ENCODE peak calls at places on chromosomes 4 and X, in seven cellular contexts. P, Z, T, Q, Y, K and A are unnamed samples.

GRCh38 chr4:37770016-37770415 is 56.5 kb upstream of the PGM2 start:
- DNase-seq in P (peak), Z (no peak), T (no peak), Q (no peak), Y (no peak), K (peak), A (peak)

GRCh38 chr4:186627226-186627865 is 72.0 kb upstream of the MTNR1A start:
- DNase-seq in P (peak), Z (no peak), T (no peak), Q (no peak), Y (no peak), K (peak), A (peak)

GRCh38 chrX:46912673-46913491 is 661 bp downstream of the JADE3 start:
- DNase-seq in P (peak), Z (peak), T (peak), Q (no peak), Y (peak), K (peak), A (peak)

GRCh38 chr4:110850461-110851447 is 227.9 kb upstream of the PITX2 start:
- DNase-seq in P (no peak), Z (no peak), T (peak), Q (no peak), Y (no peak), K (no peak), A (no peak)

GRCh38 chr4:54423066-54423465 is 194.0 kb downstream of the PDGFRA start:
- DNase-seq in P (no peak), Z (peak), T (no peak), Q (no peak), Y (no peak), K (peak), A (peak)

GRCh38 chrX:23901065-23901464 is 6.7 kb downstream of the APOO start:
- DNase-seq in P (peak), Z (no peak), T (no peak), Q (no peak), Y (no peak), K (peak), A (peak)

GRCh38 chr4:13432453-13432852 is 51.7 kb downstream of the RAB28 start:
- DNase-seq in P (no peak), Z (no peak), T (no peak), Q (no peak), Y (peak), K (no peak), A (no peak)

GRCh38 chr4:81255524-81255923 is 40.5 kb upstream of the PRKG2 start:
- DNase-seq in P (peak), Z (no peak), T (no peak), Q (no peak), Y (no peak), K (peak), A (peak)

GRCh38 chr4:173288698-173289350 is 45.3 kb downstream of the HMGB2 start:
- DNase-seq in P (peak), Z (no peak), T (no peak), Q (no peak), Y (no peak), K (peak), A (no peak)

GRCh38 chr4:20276848-20277247 is 25.1 kb downstream of the SLIT2 start:
- DNase-seq in P (no peak), Z (no peak), T (no peak), Q (no peak), Y (peak), K (no peak), A (no peak)